ENCODE peak calls at places on chromosome 20, in six cellular contexts. Q, O, N, V, Y and D are unnamed samples.

GRCh38 chr20:47020231-47020630 is 125.6 kb downstream of the EYA2 start:
- DNase-seq in Y (no peak), Q (no peak), V (no peak), N (no peak), O (no peak), D (no peak)

GRCh38 chr20:63778034-63778752 is 38.6 kb downstream of the SLC2A4RG start:
- DNase-seq in N (no peak), Q (no peak), Y (no peak), O (peak; percentile 18), V (no peak), D (no peak)

GRCh38 chr20:3995067-3995748 is 20.1 kb downstream of the RNF24 start:
- DNase-seq in O (no peak), V (no peak), N (no peak), Q (no peak), Y (no peak), D (peak; percentile 55)

GRCh38 chr20:25623225-25623735 is 534 bp downstream of the NANP start:
- DNase-seq in V (peak; percentile 54), O (peak; percentile 0), Y (peak; percentile 39), N (peak; percentile 88), Q (no peak), D (peak; percentile 38)

GRCh38 chr20:23441850-23442313 is 2.4 kb downstream of the CSTL1 start:
- DNase-seq in V (peak; percentile 73), Q (peak; percentile 60), Y (peak; percentile 47), O (peak; percentile 69), N (peak; percentile 90), D (peak; percentile 86)

GRCh38 chr20:52105573-52106422 is 85.8 kb downstream of the ZFP64 start:
- DNase-seq in Q (no peak), O (no peak), Y (no peak), V (no peak), N (peak; percentile 88), D (peak; percentile 49)

GRCh38 chr20:35306931-35307517 is 14.8 kb upstream of the FAM83C start:
- DNase-seq in O (peak; percentile 60), Y (peak; percentile 25), Q (peak; percentile 35), N (no peak), V (peak; percentile 60), D (peak; percentile 85)

GRCh38 chr20:48635791-48636267 is 192.0 kb downstream of the PREX1 start:
- DNase-seq in V (peak; percentile 58), Y (peak; percentile 54), O (peak; percentile 16), N (no peak), Q (no peak), D (peak; percentile 33)

GRCh38 chr20:33914871-33915270 is 78.8 kb upstream of the RALY start:
- DNase-seq in O (peak; percentile 66), N (no peak), Q (peak; percentile 74), V (no peak), Y (no peak), D (peak; percentile 56)

GRCh38 chr20:42754713-42755112 is 435.0 kb downstream of the PTPRT start:
- DNase-seq in N (no peak), V (no peak), Y (no peak), O (no peak), Q (no peak), D (no peak)

GRCh38 chr20:58389324-58389967 is 417 bp downstream of the VAPB start:
- DNase-seq in V (peak; percentile 30), N (no peak), Q (no peak), O (no peak), Y (peak; percentile 41), D (peak; percentile 19)

GRCh38 chr20:10554285-10554684 is 119.2 kb downstream of the SLX4IP start:
- DNase-seq in Y (no peak), N (no peak), Q (no peak), O (no peak), V (no peak), D (no peak)

GRCh38 chr20:54980321-54980960 is 505.0 kb downstream of the DOK5 start:
- DNase-seq in Y (no peak), N (no peak), O (no peak), Q (peak; percentile 24), V (no peak), D (peak; percentile 10)

GRCh38 chr20:17650301-17650761 is 31.7 kb downstream of the RRBP1 start:
- DNase-seq in O (no peak), V (no peak), N (no peak), Q (no peak), Y (no peak), D (no peak)

GRCh38 chr20:58048096-58048702 is 180.3 kb downstream of the ANKRD60 start:
- DNase-seq in N (peak; percentile 74), Q (peak; percentile 71), Y (no peak), O (no peak), V (no peak), D (peak; percentile 44)

GRCh38 chr20:37120497-37120896 is 24.7 kb upstream of the RBL1 start:
- DNase-seq in Y (no peak), Q (no peak), O (no peak), V (no peak), N (no peak), D (no peak)

GRCh38 chr20:43941476-43942212 is 27.0 kb downstream of the TOX2 start:
- DNase-seq in O (no peak), Q (no peak), V (peak; percentile 50), Y (no peak), N (no peak), D (peak; percentile 49)

GRCh38 chr20:38935967-38936407 is 9.8 kb downstream of the FAM83D start:
- DNase-seq in O (no peak), Y (no peak), Q (no peak), N (peak; percentile 5), V (no peak), D (no peak)

GRCh38 chr20:38932457-38933120 is 6.4 kb downstream of the FAM83D start:
- DNase-seq in V (no peak), O (no peak), N (no peak), Y (no peak), Q (peak; percentile 49), D (peak; percentile 56)

GRCh38 chr20:38934530-38934929 is 8.3 kb downstream of the FAM83D start:
- DNase-seq in Q (no peak), V (no peak), N (no peak), O (no peak), Y (no peak), D (no peak)

GRCh38 chr20:38937000-38937399 is 10.8 kb downstream of the FAM83D start:
- DNase-seq in N (peak; percentile 59), V (no peak), Y (no peak), Q (no peak), O (no peak), D (no peak)

DNA sequence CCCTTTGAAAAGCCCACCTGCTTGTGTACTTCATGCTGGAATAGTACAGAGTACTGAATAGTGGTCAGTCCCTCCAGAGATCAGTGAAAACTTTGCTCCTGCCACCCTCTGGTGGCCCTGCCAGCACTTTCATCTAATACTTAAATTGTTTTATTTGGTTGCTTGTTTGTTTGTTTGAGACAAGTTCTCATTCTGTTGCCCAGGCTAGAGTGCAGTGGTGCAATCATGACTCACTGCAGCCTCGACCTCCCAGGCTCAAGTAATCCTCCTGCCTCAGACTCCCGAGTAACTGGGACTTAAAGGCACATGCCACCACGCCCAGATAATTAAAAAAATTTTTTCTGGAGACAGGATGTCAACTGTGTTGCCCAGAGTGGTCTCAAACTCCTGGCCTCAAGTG is 9.1 kb downstream of the FAM83D start:
- DNase-seq in V (no peak), N (no peak), Y (no peak), Q (no peak), O (no peak), D (peak; percentile 44)
- TF ChIP-seq CTCF in V (no peak), N (no peak), Y (no peak), Q (peak; percentile 23), O (peak; percentile 45), D (peak; percentile 28)

GRCh38 chr20:53639647-53640440 is 46.2 kb upstream of the ZNF217 start:
- DNase-seq in N (no peak), Y (no peak), V (no peak), Q (no peak), O (no peak), D (no peak)

GRCh38 chr20:53639128-53639527 is 45.5 kb upstream of the ZNF217 start:
- DNase-seq in O (no peak), N (peak; percentile 25), Q (no peak), Y (no peak), V (no peak), D (no peak)

GRCh38 chr20:53643031-53643832 is 49.6 kb upstream of the ZNF217 start:
- DNase-seq in O (peak; percentile 57), V (peak; percentile 67), Q (no peak), Y (no peak), N (peak; percentile 79), D (peak; percentile 80)

GRCh38 chr20:53645582-53645897 is 51.9 kb upstream of the ZNF217 start:
- DNase-seq in O (no peak), V (no peak), Q (no peak), N (no peak), Y (no peak), D (no peak)

DNA sequence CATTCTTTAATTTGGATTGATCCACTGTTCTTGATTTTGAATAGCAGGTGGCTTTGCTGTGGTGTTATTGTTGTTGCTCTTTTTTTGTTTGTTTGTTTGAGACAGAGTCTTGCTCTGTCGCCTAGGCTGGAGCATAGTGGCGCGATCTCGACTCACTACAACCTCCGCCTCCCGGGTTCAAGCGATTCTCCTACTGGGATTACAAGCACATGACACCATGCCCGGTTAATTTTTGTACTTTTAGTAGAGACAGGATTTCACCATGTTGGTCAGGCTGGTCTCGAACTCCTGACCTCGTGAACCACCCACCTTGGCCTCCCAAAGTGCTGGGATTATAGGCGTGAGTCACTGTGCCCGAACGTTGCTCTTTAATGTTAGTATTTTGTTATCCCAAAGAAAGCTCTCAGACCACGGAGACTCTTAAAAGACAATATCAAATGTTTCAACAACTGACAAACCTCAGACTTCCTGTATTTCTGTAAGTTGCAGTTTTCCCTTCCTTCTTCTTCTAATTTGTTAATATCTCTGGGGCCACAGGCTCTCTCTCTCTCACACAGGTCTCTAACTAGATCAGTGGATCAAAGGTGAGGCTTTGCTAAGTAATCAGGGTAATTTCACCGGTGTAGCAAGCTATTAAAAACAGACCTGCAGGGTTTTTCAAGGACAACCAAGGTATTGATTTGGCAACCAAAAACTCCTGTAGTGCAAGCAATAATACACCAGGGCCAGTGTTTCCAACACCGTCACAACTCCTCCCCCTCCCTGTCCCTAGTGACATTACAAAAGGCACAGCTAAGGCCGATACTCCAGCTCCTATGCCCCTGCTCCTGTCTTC is 48.8 kb upstream of the ZNF217 start:
- DNase-seq in Q (no peak), O (peak; percentile 89), N (peak; percentile 86), Y (no peak), V (peak; percentile 71), D (peak; percentile 71)
- H3K4me3 ChIP-seq in Q (no peak overlapping the region), O (peak overlapping the region; percentile 35), N (no peak overlapping the region), Y (peak overlapping the region; percentile 22), V (no peak overlapping the region), D (no peak overlapping the region)

DNA sequence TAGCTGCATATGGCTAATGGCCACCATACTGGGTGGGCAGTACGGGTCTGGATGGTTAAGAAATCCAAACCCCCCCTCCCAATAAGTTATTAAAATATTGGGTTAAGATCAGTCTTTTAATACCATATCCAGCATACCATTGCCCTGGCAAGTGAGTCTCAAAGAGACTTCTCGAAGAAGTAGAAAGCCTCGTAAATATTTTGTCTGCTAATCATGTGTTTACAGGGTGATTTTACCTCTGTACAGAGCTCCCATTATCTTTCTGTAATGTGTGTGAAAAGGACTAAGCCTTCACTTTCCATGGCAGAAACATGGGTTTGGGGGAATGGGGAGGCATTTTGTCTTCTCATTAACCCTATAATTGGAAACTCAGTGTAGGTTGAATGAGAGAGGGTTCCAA is 174.7 kb upstream of the LAMP5 start:
- DNase-seq in O (no peak), Y (no peak), Q (no peak), V (no peak), N (no peak), D (no peak)
- TF ChIP-seq CTCF in O (no peak), Y (no peak), Q (no peak), V (no peak), N (no peak), D (no peak)

DNA sequence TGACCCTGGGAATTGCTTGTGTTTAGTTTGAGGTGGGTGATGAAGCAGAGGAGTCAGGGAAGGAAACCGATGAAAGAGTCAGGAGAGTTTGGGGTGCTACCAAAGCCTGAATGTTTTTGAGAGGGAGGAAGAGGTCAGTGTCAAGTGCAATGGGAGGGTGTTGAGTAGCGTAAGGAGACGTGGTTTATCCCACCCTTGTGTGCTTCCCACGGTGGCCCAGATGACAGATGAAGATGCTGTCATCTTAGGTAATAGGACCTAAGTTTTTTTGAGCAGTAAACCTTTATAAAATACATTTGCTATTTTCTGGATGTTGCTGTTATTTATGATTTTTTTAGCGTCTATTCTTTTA is 19.5 kb downstream of the CDS2 start:
- DNase-seq in Q (no peak), Y (no peak), V (no peak), O (no peak), N (peak; percentile 23), D (no peak)
- H3K4me3 ChIP-seq in Q (no peak overlapping the region), Y (no peak overlapping the region), V (no peak overlapping the region), O (no peak overlapping the region), N (no peak overlapping the region), D (no peak overlapping the region)